ENCODE peak calls at places on chromosomes 2 and 18, in eight cellular contexts. One of them, this sample, is unnamed.

GRCh38 chr2:169734172-169734847 is 678 bp downstream of the KLHL23 start:
- DNase-seq in SK-MEL-5: no peak
- DNase-seq in RCC 7860: no peak
- DNase-seq in T-cell: no peak
- DNase-seq in caudate nucleus: no peak
- DNase-seq in C1 segment of cervical spinal cord: peak
- DNase-seq in T-helper 17 cell: no peak
- DNase-seq in CD8-positive, alpha-beta memory T cell: no peak
- DNase-seq in this sample: no peak

GRCh38 chr18:61922435-61922834 is 29.6 kb upstream of the RNF152 start:
- DNase-seq in SK-MEL-5: no peak
- DNase-seq in RCC 7860: no peak
- DNase-seq in T-cell: no peak
- DNase-seq in caudate nucleus: no peak
- DNase-seq in C1 segment of cervical spinal cord: no peak
- DNase-seq in T-helper 17 cell: no peak
- DNase-seq in CD8-positive, alpha-beta memory T cell: no peak
- DNase-seq in this sample: no peak

GRCh38 chr2:70958759-70959158 is 19.7 kb upstream of the ANKRD53 start:
- DNase-seq in SK-MEL-5: no peak
- DNase-seq in RCC 7860: no peak
- DNase-seq in T-cell: no peak
- DNase-seq in caudate nucleus: no peak
- DNase-seq in C1 segment of cervical spinal cord: no peak
- DNase-seq in T-helper 17 cell: no peak
- DNase-seq in CD8-positive, alpha-beta memory T cell: no peak
- DNase-seq in this sample: no peak

GRCh38 chr2:3435440-3435839 is 55.9 kb downstream of the TRAPPC12 start:
- DNase-seq in SK-MEL-5: no peak
- DNase-seq in RCC 7860: no peak
- DNase-seq in T-cell: no peak
- DNase-seq in caudate nucleus: no peak
- DNase-seq in C1 segment of cervical spinal cord: no peak
- DNase-seq in T-helper 17 cell: no peak
- DNase-seq in CD8-positive, alpha-beta memory T cell: no peak
- DNase-seq in this sample: no peak

GRCh38 chr2:240168546-240169361 is 28.3 kb upstream of the OTOS start:
- DNase-seq in SK-MEL-5: no peak
- DNase-seq in RCC 7860: no peak
- DNase-seq in T-cell: no peak
- DNase-seq in caudate nucleus: no peak
- DNase-seq in C1 segment of cervical spinal cord: no peak
- DNase-seq in T-helper 17 cell: no peak
- DNase-seq in CD8-positive, alpha-beta memory T cell: no peak
- DNase-seq in this sample: no peak

GRCh38 chr2:101752708-101753107 is 55.2 kb downstream of the MAP4K4 start:
- DNase-seq in SK-MEL-5: peak
- DNase-seq in RCC 7860: no peak
- DNase-seq in T-cell: no peak
- DNase-seq in caudate nucleus: peak
- DNase-seq in C1 segment of cervical spinal cord: peak
- DNase-seq in T-helper 17 cell: no peak
- DNase-seq in CD8-positive, alpha-beta memory T cell: no peak
- DNase-seq in this sample: no peak

GRCh38 chr2:191178806-191179514 is 28.2 kb upstream of the STAT4 start:
- DNase-seq in SK-MEL-5: no peak
- DNase-seq in RCC 7860: peak
- DNase-seq in T-cell: no peak
- DNase-seq in caudate nucleus: no peak
- DNase-seq in C1 segment of cervical spinal cord: no peak
- DNase-seq in T-helper 17 cell: no peak
- DNase-seq in CD8-positive, alpha-beta memory T cell: no peak
- DNase-seq in this sample: no peak

GRCh38 chr2:105934467-105934866 is 189.8 kb downstream of the NCK2 start:
- DNase-seq in SK-MEL-5: peak
- DNase-seq in RCC 7860: no peak
- DNase-seq in T-cell: peak
- DNase-seq in caudate nucleus: no peak
- DNase-seq in C1 segment of cervical spinal cord: no peak
- DNase-seq in T-helper 17 cell: no peak
- DNase-seq in CD8-positive, alpha-beta memory T cell: peak
- DNase-seq in this sample: peak

GRCh38 chr2:101699939-101700442 is 2.5 kb downstream of the MAP4K4 start:
- DNase-seq in SK-MEL-5: no peak
- DNase-seq in RCC 7860: no peak
- DNase-seq in T-cell: no peak
- DNase-seq in caudate nucleus: no peak
- DNase-seq in C1 segment of cervical spinal cord: peak
- DNase-seq in T-helper 17 cell: no peak
- DNase-seq in CD8-positive, alpha-beta memory T cell: no peak
- DNase-seq in this sample: no peak

GRCh38 chr2:223586261-223586660 is 15.9 kb downstream of the SCG2 start:
- DNase-seq in SK-MEL-5: peak
- DNase-seq in RCC 7860: no peak
- DNase-seq in T-cell: no peak
- DNase-seq in caudate nucleus: no peak
- DNase-seq in C1 segment of cervical spinal cord: no peak
- DNase-seq in T-helper 17 cell: no peak
- DNase-seq in CD8-positive, alpha-beta memory T cell: no peak
- DNase-seq in this sample: no peak

GRCh38 chr2:71907503-71907902 is 240.2 kb downstream of the CYP26B1 start:
- DNase-seq in SK-MEL-5: no peak
- DNase-seq in RCC 7860: no peak
- DNase-seq in T-cell: no peak
- DNase-seq in caudate nucleus: no peak
- DNase-seq in C1 segment of cervical spinal cord: no peak
- DNase-seq in T-helper 17 cell: no peak
- DNase-seq in CD8-positive, alpha-beta memory T cell: no peak
- DNase-seq in this sample: no peak

GRCh38 chr2:113406114-113406513 is 31.4 kb upstream of the ZNG1B start:
- DNase-seq in SK-MEL-5: no peak
- DNase-seq in RCC 7860: no peak
- DNase-seq in T-cell: no peak
- DNase-seq in caudate nucleus: no peak
- DNase-seq in C1 segment of cervical spinal cord: no peak
- DNase-seq in T-helper 17 cell: no peak
- DNase-seq in CD8-positive, alpha-beta memory T cell: no peak
- DNase-seq in this sample: no peak

GRCh38 chr2:63790491-63790890 is 51.2 kb upstream of the UGP2 start:
- DNase-seq in SK-MEL-5: no peak
- DNase-seq in RCC 7860: no peak
- DNase-seq in T-cell: no peak
- DNase-seq in caudate nucleus: no peak
- DNase-seq in C1 segment of cervical spinal cord: no peak
- DNase-seq in T-helper 17 cell: no peak
- DNase-seq in CD8-positive, alpha-beta memory T cell: no peak
- DNase-seq in this sample: no peak

This sample was measured in CD4-positive, alpha-beta T cell.